ENCODE peak calls at places on chromosomes 4 and X, in nine cellular contexts. L is lower leg skin, I is testis, V is breast epithelium, J is endothelial cell of umbilical vein, M is heart left ventricle, Y is uterus, Z is NB4, Q is tibial nerve. X is an unnamed sample.
A peak's percentile ranks its signal among the peaks of the same experiment; 100 is the strongest.

GRCh38 chr4:168560184-168560834 is 63.5 kb downstream of the PALLD start:
- DNase-seq in L (no peak), I (no peak), V (peak; percentile 29), J (peak; percentile 59), M (no peak), Y (no peak), Z (no peak), Q (no peak), X (peak; percentile 70)

GRCh38 chr4:31737419-31737818 is 1017.2 kb downstream of the PCDH7 start:
- DNase-seq in L (no peak), I (no peak), V (no peak), J (no peak), M (no peak), Y (no peak), Z (peak; percentile 85), Q (no peak), X (no peak)

GRCh38 chr4:7924163-7924562 is 15.5 kb downstream of the AFAP1 start:
- DNase-seq in L (no peak), I (no peak), V (no peak), J (no peak), M (no peak), Y (no peak), Z (no peak), Q (no peak), X (no peak)

GRCh38 chr4:156781852-156782251 is 189.7 kb downstream of the PDGFC start:
- DNase-seq in L (no peak), I (no peak), V (no peak), J (no peak), M (no peak), Y (no peak), Z (no peak), Q (no peak), X (peak; percentile 40)

GRCh38 chr4:53576676-53577372 is 14.5 kb downstream of the LNX1 start:
- DNase-seq in L (no peak), I (no peak), V (no peak), J (peak; percentile 90), M (no peak), Y (no peak), Z (no peak), Q (no peak), X (peak; percentile 90)

GRCh38 chr4:120839974-120840751 is 82.4 kb downstream of the PRDM5 start:
- DNase-seq in L (no peak), I (no peak), V (no peak), J (no peak), M (peak; percentile 51), Y (no peak), Z (no peak), Q (no peak), X (no peak)

GRCh38 chrX:85084770-85085393 is 81.2 kb downstream of the APOOL start:
- DNase-seq in L (no peak), I (peak; percentile 37), V (no peak), J (peak; percentile 27), M (no peak), Y (no peak), Z (peak; percentile 32), Q (no peak), X (peak; percentile 49)

GRCh38 chrX:109839694-109840358 is 106.8 kb upstream of the ACSL4 start:
- DNase-seq in L (no peak), I (no peak), V (no peak), J (no peak), M (no peak), Y (peak; percentile 24), Z (peak; percentile 86), Q (no peak), X (no peak)

GRCh38 chr4:186724861-186725419 is 1.3 kb upstream of the FAT1 start:
- DNase-seq in L (no peak), I (no peak), V (no peak), J (peak; percentile 25), M (no peak), Y (no peak), Z (no peak), Q (no peak), X (peak; percentile 40)

GRCh38 chr4:186724048-186724860 is 598 bp upstream of the FAT1 start:
- DNase-seq in L (no peak), I (peak; percentile 49), V (peak; percentile 37), J (no peak), M (peak; percentile 76), Y (peak; percentile 57), Z (no peak), Q (no peak), X (peak; percentile 49)

GRCh38 chr4:186722856-186723206 is 825 bp downstream of the FAT1 start:
- DNase-seq in L (no peak), I (no peak), V (no peak), J (no peak), M (no peak), Y (no peak), Z (no peak), Q (no peak), X (no peak)

GRCh38 chr4:186725422-186726149 is 1.9 kb upstream of the FAT1 start:
- DNase-seq in L (peak; percentile 95), I (peak; percentile 90), V (peak; percentile 70), J (peak; percentile 43), M (peak; percentile 84), Y (peak; percentile 72), Z (no peak), Q (peak; percentile 72), X (peak; percentile 88)

DNA sequence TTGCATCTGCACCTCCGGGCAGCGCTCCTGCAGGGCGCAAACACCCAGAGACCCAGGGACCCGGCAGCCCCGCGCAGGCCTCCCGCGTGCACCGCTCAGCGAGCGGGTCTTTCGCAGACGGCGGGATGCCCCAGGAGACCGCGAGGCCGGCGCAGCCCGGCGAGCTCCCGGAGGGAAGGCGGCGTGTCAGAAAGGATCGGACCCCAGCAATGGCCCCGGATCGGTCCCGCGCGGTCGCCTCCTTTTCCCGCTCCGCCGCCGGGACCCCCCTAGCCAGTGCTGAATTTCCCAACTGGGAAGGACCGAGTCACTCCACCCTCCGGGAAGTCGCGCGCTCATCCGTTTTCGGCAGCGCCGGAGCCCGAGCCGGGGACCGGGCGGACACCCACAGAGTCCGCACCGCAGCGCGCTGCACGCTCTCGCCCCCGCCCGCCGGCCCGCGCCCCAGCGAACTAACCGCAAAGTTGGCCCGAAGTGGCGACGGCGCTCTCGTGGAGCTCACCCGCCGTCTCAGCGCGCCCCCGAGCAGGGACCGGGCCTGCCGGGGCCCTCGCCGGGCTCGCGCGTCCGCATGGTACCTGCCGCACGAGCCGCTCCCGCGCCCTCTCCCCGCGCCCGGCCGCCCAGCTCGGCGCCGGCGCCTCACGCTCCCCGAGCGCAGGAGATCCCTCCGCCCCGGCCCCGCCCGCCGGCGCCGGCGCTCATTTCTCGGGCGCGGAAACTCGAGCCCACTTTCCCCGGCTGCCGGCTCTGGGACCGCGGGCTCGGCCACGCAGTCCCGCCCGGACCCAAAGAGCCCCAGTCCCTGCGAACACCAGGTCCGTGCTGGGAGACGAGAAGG is at the start of gene FAT1:
- DNase-seq in L (peak; percentile 90), I (peak; percentile 75), V (peak; percentile 39), J (peak; percentile 43), M (peak; percentile 78), Y (peak; percentile 73), Z (no peak), Q (peak; percentile 40), X (peak; percentile 71)
- TF ChIP-seq POLR2A in L (no peak), I (no peak), V (no peak), J (no peak), M (no peak), Y (peak; percentile 31), Z (no peak), Q (peak; percentile 48), X (peak; percentile 82)

GRCh38 chr4:69742596-69742995 is 17.8 kb downstream of the SULT1B1 start:
- DNase-seq in L (no peak), I (no peak), V (no peak), J (no peak), M (no peak), Y (no peak), Z (no peak), Q (no peak), X (no peak)

GRCh38 chr4:69748176-69748575 is 12.2 kb downstream of the SULT1B1 start:
- DNase-seq in L (no peak), I (no peak), V (no peak), J (no peak), M (no peak), Y (no peak), Z (no peak), Q (no peak), X (no peak)

GRCh38 chr4:69738872-69739271 is 21.5 kb downstream of the SULT1B1 start:
- DNase-seq in L (no peak), I (no peak), V (no peak), J (no peak), M (no peak), Y (no peak), Z (no peak), Q (no peak), X (no peak)

GRCh38 chr4:69744157-69744478 is 16.3 kb downstream of the SULT1B1 start:
- DNase-seq in L (no peak), I (no peak), V (no peak), J (no peak), M (no peak), Y (no peak), Z (no peak), Q (no peak), X (no peak)

DNA sequence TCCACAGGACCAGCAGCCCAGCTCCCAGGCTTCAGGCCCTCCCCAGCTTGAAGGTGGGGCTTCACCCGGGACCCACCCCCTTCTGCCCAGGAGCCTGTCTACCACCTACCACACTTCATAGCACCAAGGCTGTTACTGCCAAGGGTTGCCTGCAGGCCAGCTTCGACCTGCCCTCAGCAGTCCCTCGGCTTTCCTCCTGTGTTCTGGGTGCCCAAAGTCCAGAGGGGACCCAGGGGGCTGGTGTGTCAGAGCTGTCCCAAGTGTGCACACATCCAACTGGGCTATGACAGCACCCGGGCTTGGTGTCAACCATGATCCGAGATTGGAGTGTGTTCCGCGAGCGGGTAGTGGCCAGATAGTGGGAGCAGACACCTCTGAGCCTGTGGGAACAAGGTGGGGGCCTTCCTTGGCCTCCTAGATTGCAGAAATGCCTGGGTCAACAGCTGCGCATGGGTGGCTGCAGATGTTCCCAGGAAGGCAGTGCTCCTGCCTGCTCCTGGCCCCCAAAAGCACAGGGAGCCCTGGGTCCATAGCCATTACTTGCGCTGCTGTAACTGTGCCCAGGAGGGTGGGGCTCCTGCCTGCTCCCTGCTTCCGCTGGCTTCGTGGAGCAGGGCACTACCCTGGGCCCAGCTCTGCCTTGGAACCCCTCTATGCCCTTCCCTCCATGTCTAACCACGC is 16.8 kb downstream of the SULT1B1 start:
- DNase-seq in L (no peak), I (no peak), V (no peak), J (no peak), M (no peak), Y (no peak), Z (no peak), Q (no peak), X (no peak)
- TF ChIP-seq POLR2A in L (no peak), I (no peak), V (no peak), J (no peak), M (no peak), Y (no peak), Z (no peak), Q (no peak), X (no peak)

GRCh38 chr4:864456-865120 is 38.7 kb upstream of the CPLX1 start:
- DNase-seq in L (no peak), I (no peak), V (no peak), J (no peak), M (peak; percentile 48), Y (no peak), Z (no peak), Q (no peak), X (no peak)
- TF ChIP-seq POLR2A in L (no peak), I (no peak), V (no peak), J (no peak), M (no peak), Y (no peak), Z (no peak), Q (no peak), X (no peak)

GRCh38 chrX:120251471-120252011 is 929 bp downstream of the ZBTB33 start:
- DNase-seq in L (no peak), I (peak; percentile 51), V (peak; percentile 25), J (peak; percentile 34), M (no peak), Y (peak; percentile 30), Z (peak; percentile 67), Q (no peak), X (peak; percentile 18)

GRCh38 chrX:120244735-120245498 is 5.7 kb upstream of the ZBTB33 start:
- DNase-seq in L (peak; percentile 94), I (peak; percentile 76), V (peak; percentile 72), J (peak; percentile 73), M (peak; percentile 82), Y (peak; percentile 73), Z (peak; percentile 80), Q (peak; percentile 65), X (peak; percentile 71)

GRCh38 chrX:120253784-120254183 is 3.2 kb downstream of the ZBTB33 start:
- DNase-seq in L (no peak), I (no peak), V (no peak), J (no peak), M (no peak), Y (no peak), Z (no peak), Q (no peak), X (no peak)

GRCh38 chrX:120250522-120251271 is at the start of gene ZBTB33:
- DNase-seq in L (peak; percentile 96), I (peak; percentile 93), V (peak; percentile 85), J (peak; percentile 96), M (peak; percentile 93), Y (peak; percentile 90), Z (peak; percentile 96), Q (peak; percentile 71), X (peak; percentile 92)
- TF ChIP-seq POLR2A in L (no peak), I (no peak), V (peak; percentile 63), J (no peak), M (peak; percentile 8), Y (peak; percentile 2), Z (no peak), Q (no peak), X (peak; percentile 67)

X was measured in IMR-90.